ENCODE peak calls at places on chromosomes 1 and 21, in five cellular contexts. J is HT1080; H is prostate gland; B is effector memory CD4-positive, alpha-beta T cell; Z is psoas muscle. U is an unnamed sample.

GRCh38 chr21:36454079-36454478 is 25.8 kb downstream of the CLDN14 start:
- DNase-seq in B (no peak), H (no peak), Z (no peak), J (no peak), U (no peak)

GRCh38 chr1:244653439-244654283 is 735 bp downstream of the DESI2 start:
- DNase-seq in Z (no peak), J (no peak), H (no peak), B (no peak), U (peak; percentile 30)

GRCh38 chr1:40955266-40955665 is 24.2 kb upstream of the CTPS1 start:
- DNase-seq in Z (no peak), H (no peak), J (no peak), B (no peak), U (no peak)

GRCh38 chr1:172002725-172003345 is 161.5 kb downstream of the DNM3 start:
- DNase-seq in J (peak; percentile 57), Z (no peak), H (no peak), B (no peak), U (peak; percentile 61)

GRCh38 chr1:154170547-154171221 is 15.8 kb upstream of the NUP210L start:
- DNase-seq in J (no peak), B (no peak), H (no peak), Z (no peak), U (peak; percentile 59)

GRCh38 chr1:13917607-13918006 is 217.6 kb downstream of the PRDM2 start:
- DNase-seq in B (no peak), H (no peak), Z (no peak), J (no peak), U (no peak)

GRCh38 chr1:113812661-113813135 is 422 bp upstream of the RSBN1 start:
- DNase-seq in H (no peak), J (no peak), Z (no peak), B (no peak), U (no peak)

GRCh38 chr1:33036526-33037503 is at the start of gene AK2:
- DNase-seq in H (peak; percentile 97), J (peak; percentile 99), Z (peak; percentile 96), B (peak; percentile 81), U (peak; percentile 99)

GRCh38 chr1:185044387-185044786 is 971 bp upstream of the RNF2 start:
- DNase-seq in Z (no peak), H (no peak), B (no peak), J (no peak), U (no peak)

GRCh38 chr21:46634427-46634826 is 1.0 kb upstream of the PRMT2 start:
- DNase-seq in Z (no peak), B (no peak), H (no peak), J (no peak), U (no peak)

U was measured in RKO.